ENCODE peak calls at places on chromosome 6, in five cellular contexts. M, P, O, Y and S are unnamed samples.
A peak's percentile ranks its signal among the peaks of the same experiment; 100 is the strongest.

GRCh38 chr6:36067374-36068011 is 39.9 kb downstream of the MAPK14 start:
- DNase-seq in M (no peak), P (no peak), O (no peak), Y (no peak), S (no peak)

GRCh38 chr6:43698584-43699349 is 11.2 kb upstream of the MRPS18A start:
- DNase-seq in M (peak; percentile 78), P (peak; percentile 72), O (no peak), Y (no peak), S (no peak)

GRCh38 chr6:170210026-170210390 is 80.9 kb downstream of the DLL1 start:
- DNase-seq in M (no peak), P (peak; percentile 1), O (no peak), Y (no peak), S (peak; percentile 34)

GRCh38 chr6:45789238-45789637 is 226.4 kb downstream of the CLIC5 start:
- DNase-seq in M (no peak), P (no peak), O (no peak), Y (no peak), S (peak; percentile 8)

GRCh38 chr6:166707045-166707444 is 80.0 kb upstream of the RPS6KA2 start:
- DNase-seq in M (no peak), P (peak; percentile 67), O (peak; percentile 76), Y (peak; percentile 61), S (peak; percentile 55)

GRCh38 chr6:67792996-67793395 is 842.1 kb upstream of the ADGRB3 start:
- DNase-seq in M (no peak), P (no peak), O (no peak), Y (no peak), S (no peak)

GRCh38 chr6:111777357-111777756 is 95.9 kb downstream of the FYN start:
- DNase-seq in M (no peak), P (no peak), O (no peak), Y (no peak), S (no peak)

GRCh38 chr6:44335631-44336030 is 6.8 kb upstream of the SPATS1 start:
- DNase-seq in M (no peak), P (no peak), O (no peak), Y (no peak), S (no peak)

GRCh38 chr6:63347599-63347998 is 27.8 kb upstream of the LGSN start:
- DNase-seq in M (no peak), P (no peak), O (no peak), Y (no peak), S (no peak)

GRCh38 chr6:88422831-88423230 is 256.7 kb upstream of the CNR1 start:
- DNase-seq in M (no peak), P (no peak), O (no peak), Y (no peak), S (no peak)

GRCh38 chr6:40307712-40308111 is 279.5 kb downstream of the LRFN2 start:
- DNase-seq in M (no peak), P (no peak), O (no peak), Y (no peak), S (no peak)

GRCh38 chr6:71043902-71044301 is 87.0 kb upstream of the B3GAT2 start:
- DNase-seq in M (no peak), P (no peak), O (no peak), Y (no peak), S (no peak)

GRCh38 chr6:30495993-30496392 is 6.7 kb downstream of the HLA-E start:
- DNase-seq in M (no peak), P (no peak), O (no peak), Y (no peak), S (no peak)

GRCh38 chr6:136728033-136728939 is 64.0 kb downstream of the MAP3K5 start:
- DNase-seq in M (no peak), P (no peak), O (no peak), Y (no peak), S (no peak)

GRCh38 chr6:55108469-55109130 is 65.7 kb upstream of the HCRTR2 start:
- DNase-seq in M (no peak), P (no peak), O (no peak), Y (no peak), S (no peak)

GRCh38 chr6:32685603-32686002 is 19.1 kb upstream of the HLA-DQB1 start:
- DNase-seq in M (no peak), P (peak; percentile 38), O (no peak), Y (no peak), S (peak; percentile 34)

GRCh38 chr6:43764767-43765166 is 5.2 kb upstream of the VEGFA start:
- DNase-seq in M (no peak), P (no peak), O (no peak), Y (no peak), S (no peak)

GRCh38 chr6:6453186-6453585 is 132.7 kb upstream of the F13A1 start:
- DNase-seq in M (no peak), P (no peak), O (no peak), Y (no peak), S (no peak)

GRCh38 chr6:17045581-17046322 is 56.1 kb upstream of the STMND1 start:
- DNase-seq in M (no peak), P (no peak), O (no peak), Y (no peak), S (no peak)

GRCh38 chr6:138105446-138105845 is 1.8 kb downstream of the PERP start:
- DNase-seq in M (no peak), P (no peak), O (no peak), Y (no peak), S (no peak)

GRCh38 chr6:166726193-166726592 is 99.1 kb upstream of the RPS6KA2 start:
- DNase-seq in M (no peak), P (no peak), O (no peak), Y (no peak), S (no peak)

GRCh38 chr6:45949256-45949655 is 66.4 kb downstream of the CLIC5 start:
- DNase-seq in M (no peak), P (no peak), O (no peak), Y (no peak), S (no peak)

GRCh38 chr6:33869121-33869520 is 65.3 kb upstream of the MLN start:
- DNase-seq in M (no peak), P (no peak), O (no peak), Y (no peak), S (no peak)

GRCh38 chr6:24844903-24845302 is 46.2 kb upstream of the ARMH2 start:
- DNase-seq in M (no peak), P (no peak), O (no peak), Y (no peak), S (no peak)

GRCh38 chr6:135086414-135086764 is 31.8 kb upstream of the HBS1L start:
- DNase-seq in M (no peak), P (no peak), O (no peak), Y (no peak), S (no peak)

GRCh38 chr6:166310634-166311033 is 2.4 kb upstream of the PRR18 start:
- DNase-seq in M (no peak), P (no peak), O (no peak), Y (no peak), S (no peak)

GRCh38 chr6:161523367-161523766 is 249.5 kb upstream of the AGPAT4 start:
- DNase-seq in M (no peak), P (no peak), O (no peak), Y (no peak), S (no peak)

DNA sequence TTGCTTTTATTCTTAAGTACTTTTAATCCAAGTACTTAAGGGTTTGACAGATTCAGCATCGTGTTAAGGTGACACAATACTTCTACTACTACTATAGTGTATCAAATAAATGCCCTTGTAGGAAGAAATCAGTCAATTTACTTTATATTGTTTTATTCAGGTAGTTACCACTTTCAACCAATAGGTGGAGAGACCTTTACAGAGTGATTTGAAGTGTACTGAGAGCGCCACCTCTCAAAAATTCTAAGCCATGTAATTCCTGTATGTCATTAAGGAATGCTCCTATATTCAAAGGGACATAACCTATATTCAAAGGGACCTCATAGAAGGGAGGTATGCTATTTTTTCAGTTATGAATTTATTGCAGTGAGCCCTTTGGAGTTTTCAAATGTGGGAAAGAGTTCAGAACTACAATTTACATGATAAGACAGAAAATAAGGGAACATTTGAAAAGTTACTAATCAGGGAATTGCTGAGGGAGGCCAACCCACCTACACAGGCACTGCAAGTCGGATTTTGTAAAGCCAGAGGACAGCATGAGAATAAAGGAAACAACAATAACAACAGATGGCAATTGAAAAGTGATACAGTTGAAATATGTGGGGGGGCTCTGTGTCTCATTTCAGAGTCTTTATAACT is 955.6 kb downstream of the TBC1D32 start:
- DNase-seq in M (no peak), P (peak; percentile 21), O (no peak), Y (no peak), S (no peak)
- TF ChIP-seq CTCF in M (peak; percentile 41), P (no peak), O (peak; percentile 82), Y (peak; percentile 67), S (peak; percentile 43)

GRCh38 chr6:69867075-69867911 is 937 bp downstream of the COL19A1 start:
- DNase-seq in M (peak; percentile 47), P (peak; percentile 62), O (peak; percentile 74), Y (peak; percentile 65), S (peak; percentile 68)
- TF ChIP-seq CTCF in M (peak; percentile 46), P (no peak), O (no peak), Y (peak; percentile 45), S (no peak)

DNA sequence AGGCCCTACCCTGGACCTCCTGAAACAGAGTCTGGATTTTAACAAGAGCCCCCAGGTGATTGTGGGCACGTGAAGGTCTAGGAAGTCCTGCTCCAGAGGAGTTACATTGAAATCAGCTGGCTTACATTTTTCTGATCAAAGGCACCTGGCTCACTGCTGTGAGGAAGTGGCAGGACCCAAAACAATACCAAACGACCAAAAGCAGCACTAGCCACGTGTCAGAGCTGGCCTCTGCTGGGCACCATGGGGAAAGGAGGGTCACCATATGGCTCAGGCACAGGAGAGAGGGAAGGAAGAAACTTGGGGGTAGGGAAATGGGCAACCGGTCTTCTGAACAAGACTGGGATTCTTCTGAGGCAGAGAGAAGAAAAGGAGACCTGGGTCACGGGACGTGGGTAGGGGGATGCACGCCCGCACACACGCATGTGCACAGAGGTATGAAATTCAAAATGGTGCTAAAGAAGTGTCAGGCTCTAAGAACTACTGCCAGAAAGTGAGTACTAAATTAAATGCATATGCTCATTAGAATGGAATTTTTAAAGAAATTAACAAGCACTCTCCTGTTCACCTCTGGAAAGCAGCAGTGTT is 113.6 kb downstream of the TRERF1 start:
- DNase-seq in M (no peak), P (no peak), O (no peak), Y (no peak), S (no peak)
- TF ChIP-seq CTCF in M (no peak), P (no peak), O (no peak), Y (no peak), S (no peak)

GRCh38 chr6:157228421-157229218 is 94.7 kb downstream of the TMEM242 start:
- DNase-seq in M (no peak), P (peak; percentile 34), O (no peak), Y (no peak), S (no peak)

GRCh38 chr6:157226761-157227160 is 96.6 kb downstream of the TMEM242 start:
- DNase-seq in M (no peak), P (no peak), O (no peak), Y (no peak), S (no peak)

GRCh38 chr6:157226026-157226639 is 97.2 kb downstream of the TMEM242 start:
- DNase-seq in M (peak; percentile 74), P (peak; percentile 68), O (no peak), Y (no peak), S (no peak)

GRCh38 chr6:157229219-157229607 is 94.1 kb downstream of the TMEM242 start:
- DNase-seq in M (no peak), P (no peak), O (no peak), Y (no peak), S (no peak)

GRCh38 chr6:157227202-157228166 is 95.8 kb downstream of the TMEM242 start:
- DNase-seq in M (no peak), P (no peak), O (no peak), Y (no peak), S (peak; percentile 27)
- TF ChIP-seq CTCF in M (peak; percentile 52), P (no peak), O (peak; percentile 58), Y (peak; percentile 47), S (peak; percentile 60)